ENCODE peak calls at places on chromosomes 3 and 15, in nine cellular contexts. One of them, this sample, is unnamed.

GRCh38 chr15:71785996-71786395 is 24.4 kb upstream of the NR2E3 start:
- DNase-seq in stomach: no peak
- DNase-seq in sigmoid colon: no peak
- DNase-seq in H1: no peak
- DNase-seq in SK-N-MC: no peak
- DNase-seq in GM23338: no peak
- DNase-seq in spleen: no peak
- DNase-seq in prostate gland: no peak
- DNase-seq in K562: no peak
- DNase-seq in this sample: no peak

GRCh38 chr3:113623324-113623723 is 73.1 kb downstream of the USF3 start:
- DNase-seq in stomach: no peak
- DNase-seq in sigmoid colon: no peak
- DNase-seq in K562: no peak
- DNase-seq in SK-N-MC: no peak
- DNase-seq in prostate gland: no peak
- DNase-seq in GM23338: peak; percentile 81
- DNase-seq in spleen: no peak
- DNase-seq in H1: peak; percentile 29
- DNase-seq in this sample: no peak

GRCh38 chr15:32844118-32844711 is 126.4 kb downstream of the GREM1 start:
- DNase-seq in sigmoid colon: no peak
- DNase-seq in prostate gland: no peak
- DNase-seq in K562: peak; percentile 27
- DNase-seq in SK-N-MC: no peak
- DNase-seq in H1: no peak
- DNase-seq in stomach: no peak
- DNase-seq in spleen: no peak
- DNase-seq in GM23338: peak; percentile 60
- DNase-seq in this sample: no peak

GRCh38 chr3:23665741-23666140 is 140.0 kb upstream of the UBE2E1 start:
- DNase-seq in spleen: no peak
- DNase-seq in K562: no peak
- DNase-seq in prostate gland: no peak
- DNase-seq in sigmoid colon: no peak
- DNase-seq in SK-N-MC: no peak
- DNase-seq in H1: no peak
- DNase-seq in GM23338: no peak
- DNase-seq in stomach: no peak
- DNase-seq in this sample: no peak

GRCh38 chr3:123909785-123910184 is 25.7 kb upstream of the MYLK start:
- DNase-seq in sigmoid colon: no peak
- DNase-seq in stomach: no peak
- DNase-seq in prostate gland: no peak
- DNase-seq in H1: no peak
- DNase-seq in spleen: no peak
- DNase-seq in K562: no peak
- DNase-seq in SK-N-MC: no peak
- DNase-seq in GM23338: no peak
- DNase-seq in this sample: no peak

GRCh38 chr15:87752250-87752951 is 504.1 kb downstream of the NTRK3 start:
- DNase-seq in stomach: no peak
- DNase-seq in spleen: no peak
- DNase-seq in K562: no peak
- DNase-seq in SK-N-MC: peak; percentile 97
- DNase-seq in sigmoid colon: no peak
- DNase-seq in H1: no peak
- DNase-seq in prostate gland: no peak
- DNase-seq in GM23338: no peak
- DNase-seq in this sample: no peak

GRCh38 chr15:81825136-81825535 is 220.7 kb downstream of the MEX3B start:
- DNase-seq in H1: no peak
- DNase-seq in prostate gland: no peak
- DNase-seq in GM23338: no peak
- DNase-seq in sigmoid colon: no peak
- DNase-seq in stomach: no peak
- DNase-seq in K562: no peak
- DNase-seq in spleen: no peak
- DNase-seq in SK-N-MC: no peak
- DNase-seq in this sample: no peak

GRCh38 chr3:182947892-182948291 is 32.4 kb downstream of the DCUN1D1 start:
- DNase-seq in spleen: no peak
- DNase-seq in prostate gland: no peak
- DNase-seq in SK-N-MC: no peak
- DNase-seq in GM23338: peak; percentile 27
- DNase-seq in K562: peak; percentile 24
- DNase-seq in stomach: no peak
- DNase-seq in sigmoid colon: no peak
- DNase-seq in H1: no peak
- DNase-seq in this sample: no peak

DNA sequence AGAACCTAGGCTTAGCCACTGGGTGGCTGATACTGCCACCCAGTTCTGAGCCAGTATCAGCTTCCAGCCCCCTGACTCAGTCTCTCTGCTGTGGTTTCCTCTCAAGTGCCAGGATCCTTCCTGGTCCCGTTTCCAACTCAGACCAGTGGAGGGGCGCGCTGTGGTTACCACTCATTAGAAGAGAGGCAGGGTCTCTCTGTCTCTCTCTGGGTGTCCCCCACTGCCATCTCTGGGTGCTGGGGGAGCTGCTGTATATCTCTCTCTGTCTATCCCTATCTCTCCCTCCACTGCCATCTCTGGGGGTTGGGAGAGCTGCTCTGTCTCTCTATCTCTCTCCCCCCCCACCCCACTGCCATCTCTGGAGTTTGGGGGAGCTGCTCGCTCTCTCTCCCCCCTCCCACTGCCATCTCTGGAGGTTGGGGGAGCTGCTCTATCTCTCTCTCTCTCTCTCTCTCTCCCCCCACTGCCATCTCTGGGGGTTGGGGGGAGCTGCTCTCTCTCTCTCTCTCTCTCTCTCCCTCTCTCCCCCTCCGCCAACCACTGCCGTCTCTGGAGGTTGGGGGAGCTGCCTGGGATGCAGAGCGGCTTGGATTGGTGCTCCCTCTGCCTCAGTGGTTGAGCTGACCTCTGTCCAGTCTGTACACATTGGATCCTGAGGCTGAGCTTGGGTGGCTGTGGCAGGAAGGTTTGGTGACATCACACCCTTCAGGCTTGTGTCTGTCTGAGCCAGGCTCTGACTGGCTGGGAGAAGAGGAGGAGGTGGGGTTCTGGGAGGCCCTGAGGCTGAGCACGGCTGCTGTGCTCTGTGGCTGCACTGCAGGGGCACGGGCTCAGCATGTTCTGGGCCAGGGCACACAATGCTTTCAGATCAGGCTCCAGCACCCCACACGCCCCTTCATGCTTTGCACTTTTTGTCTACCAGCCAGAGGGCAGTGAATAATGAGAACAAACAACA is 98.9 kb downstream of the APBA2 start:
- DNase-seq in SK-N-MC: no peak
- DNase-seq in H1: no peak
- DNase-seq in sigmoid colon: no peak
- DNase-seq in K562: no peak
- DNase-seq in spleen: no peak
- DNase-seq in prostate gland: no peak
- DNase-seq in GM23338: no peak
- DNase-seq in stomach: no peak
- DNase-seq in this sample: peak; percentile 83
- TF ChIP-seq POLR2AphosphoS5 in SK-N-MC: no peak
- TF ChIP-seq POLR2AphosphoS5 in H1: no peak
- TF ChIP-seq POLR2AphosphoS5 in sigmoid colon: no peak
- TF ChIP-seq POLR2AphosphoS5 in K562: no peak
- TF ChIP-seq POLR2AphosphoS5 in spleen: no peak
- TF ChIP-seq POLR2AphosphoS5 in prostate gland: no peak
- TF ChIP-seq POLR2AphosphoS5 in GM23338: no peak
- TF ChIP-seq POLR2AphosphoS5 in stomach: no peak
- TF ChIP-seq POLR2AphosphoS5 in this sample: no peak

GRCh38 chr15:62069551-62069950 is 2.8 kb downstream of the C2CD4A start:
- DNase-seq in GM23338: no peak
- DNase-seq in sigmoid colon: no peak
- DNase-seq in prostate gland: no peak
- DNase-seq in stomach: no peak
- DNase-seq in SK-N-MC: no peak
- DNase-seq in H1: no peak
- DNase-seq in K562: no peak
- DNase-seq in spleen: no peak
- DNase-seq in this sample: no peak

GRCh38 chr15:62067448-62068044 is 769 bp downstream of the C2CD4A start:
- DNase-seq in H1: no peak
- DNase-seq in spleen: peak; percentile 82
- DNase-seq in stomach: peak; percentile 37
- DNase-seq in prostate gland: peak; percentile 12
- DNase-seq in K562: no peak
- DNase-seq in GM23338: peak; percentile 64
- DNase-seq in sigmoid colon: peak; percentile 67
- DNase-seq in SK-N-MC: no peak
- DNase-seq in this sample: no peak

GRCh38 chr15:62068071-62068786 is 1.5 kb downstream of the C2CD4A start:
- DNase-seq in sigmoid colon: peak; percentile 66
- DNase-seq in H1: no peak
- DNase-seq in stomach: peak; percentile 58
- DNase-seq in SK-N-MC: no peak
- DNase-seq in GM23338: peak; percentile 68
- DNase-seq in spleen: peak; percentile 89
- DNase-seq in K562: peak; percentile 15
- DNase-seq in prostate gland: peak; percentile 14
- DNase-seq in this sample: no peak

GRCh38 chr15:62068787-62069170 is 2.0 kb downstream of the C2CD4A start:
- DNase-seq in K562: no peak
- DNase-seq in H1: no peak
- DNase-seq in sigmoid colon: no peak
- DNase-seq in GM23338: no peak
- DNase-seq in prostate gland: no peak
- DNase-seq in stomach: no peak
- DNase-seq in spleen: no peak
- DNase-seq in SK-N-MC: no peak
- DNase-seq in this sample: no peak

DNA sequence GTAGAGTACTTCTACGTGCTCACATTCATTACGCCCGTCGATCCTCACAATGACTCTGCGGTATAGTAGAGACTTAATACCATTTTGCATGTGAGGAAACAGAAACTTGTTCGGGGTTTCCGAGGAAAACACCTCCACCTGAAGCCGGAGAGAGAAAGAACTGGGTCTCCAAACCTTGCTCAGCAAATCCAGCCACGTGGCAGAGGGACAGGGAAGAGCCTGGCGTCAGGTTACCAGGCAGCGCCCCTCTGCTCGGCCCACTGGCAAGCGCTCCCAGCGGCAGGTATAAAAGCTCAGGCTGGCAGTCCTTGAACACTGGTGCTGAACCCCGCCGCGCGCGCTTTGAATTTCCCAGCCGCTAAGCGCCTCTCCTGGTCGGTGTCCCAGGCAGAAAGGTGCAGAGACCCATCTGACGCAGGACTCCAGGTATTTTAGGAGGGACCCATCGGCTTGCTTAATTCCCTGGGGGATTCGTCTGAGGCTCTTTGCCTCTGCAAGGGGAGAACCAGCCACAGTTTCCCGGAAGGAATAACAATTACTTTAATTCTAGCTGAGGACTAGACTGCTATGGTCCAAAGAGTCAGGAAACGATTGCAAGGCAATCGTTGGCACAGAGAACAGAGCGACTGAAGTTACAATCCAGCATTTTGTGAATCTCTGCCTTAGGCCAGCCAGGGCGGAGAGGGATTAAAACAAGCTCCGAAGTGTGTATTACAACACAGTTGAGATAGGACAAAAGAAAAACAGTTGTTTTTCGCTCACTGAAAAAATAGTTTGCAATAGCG is at the start of gene C2CD4A:
- DNase-seq in stomach: peak; percentile 90
- DNase-seq in SK-N-MC: no peak
- DNase-seq in H1: peak; percentile 67
- DNase-seq in sigmoid colon: peak; percentile 79
- DNase-seq in GM23338: peak; percentile 97
- DNase-seq in K562: no peak
- DNase-seq in prostate gland: peak; percentile 88
- DNase-seq in spleen: peak; percentile 89
- DNase-seq in this sample: no peak
- TF ChIP-seq POLR2AphosphoS5 in stomach: peak; percentile 72
- TF ChIP-seq POLR2AphosphoS5 in SK-N-MC: no peak
- TF ChIP-seq POLR2AphosphoS5 in H1: no peak
- TF ChIP-seq POLR2AphosphoS5 in sigmoid colon: no peak
- TF ChIP-seq POLR2AphosphoS5 in GM23338: peak; percentile 17
- TF ChIP-seq POLR2AphosphoS5 in K562: no peak
- TF ChIP-seq POLR2AphosphoS5 in prostate gland: peak; percentile 83
- TF ChIP-seq POLR2AphosphoS5 in spleen: peak; percentile 19
- TF ChIP-seq POLR2AphosphoS5 in this sample: no peak

GRCh38 chr15:69319384-69320375 is 21.0 kb downstream of the PAQR5 start:
- DNase-seq in sigmoid colon: no peak
- DNase-seq in SK-N-MC: no peak
- DNase-seq in GM23338: no peak
- DNase-seq in stomach: no peak
- DNase-seq in spleen: no peak
- DNase-seq in H1: no peak
- DNase-seq in prostate gland: no peak
- DNase-seq in K562: no peak
- DNase-seq in this sample: no peak

GRCh38 chr15:69321041-69321554 is 22.4 kb downstream of the PAQR5 start:
- DNase-seq in spleen: no peak
- DNase-seq in prostate gland: no peak
- DNase-seq in K562: no peak
- DNase-seq in sigmoid colon: no peak
- DNase-seq in stomach: no peak
- DNase-seq in H1: no peak
- DNase-seq in GM23338: no peak
- DNase-seq in SK-N-MC: peak; percentile 98
- DNase-seq in this sample: no peak

GRCh38 chr15:69325456-69325971 is 26.8 kb downstream of the PAQR5 start:
- DNase-seq in sigmoid colon: no peak
- DNase-seq in spleen: no peak
- DNase-seq in SK-N-MC: no peak
- DNase-seq in stomach: no peak
- DNase-seq in K562: no peak
- DNase-seq in H1: no peak
- DNase-seq in prostate gland: no peak
- DNase-seq in GM23338: no peak
- DNase-seq in this sample: no peak

GRCh38 chr15:69324565-69324964 is 25.9 kb downstream of the PAQR5 start:
- DNase-seq in spleen: no peak
- DNase-seq in K562: no peak
- DNase-seq in prostate gland: no peak
- DNase-seq in stomach: no peak
- DNase-seq in SK-N-MC: no peak
- DNase-seq in GM23338: no peak
- DNase-seq in H1: no peak
- DNase-seq in sigmoid colon: no peak
- DNase-seq in this sample: no peak

DNA sequence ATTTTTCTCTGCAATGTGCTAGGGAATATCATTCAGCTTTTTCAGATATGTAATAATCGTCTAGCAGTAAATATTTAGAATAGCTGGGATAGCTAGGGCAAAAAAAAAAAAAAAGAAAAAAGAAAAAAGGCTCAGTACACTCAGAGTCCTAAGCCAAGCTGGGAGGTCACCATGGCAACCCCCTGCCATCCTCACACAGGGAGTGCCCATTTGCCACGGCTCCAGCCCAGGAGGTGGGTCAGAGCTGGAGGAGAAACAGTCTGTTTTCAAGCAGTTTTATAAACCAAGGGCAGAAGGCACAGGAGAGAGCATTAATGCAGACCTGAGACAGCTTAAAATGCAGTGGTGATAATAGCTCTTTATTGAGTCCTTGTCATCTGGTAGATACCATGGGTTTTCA is 25.3 kb downstream of the PAQR5 start:
- DNase-seq in prostate gland: no peak
- DNase-seq in GM23338: no peak
- DNase-seq in sigmoid colon: no peak
- DNase-seq in spleen: no peak
- DNase-seq in SK-N-MC: no peak
- DNase-seq in stomach: no peak
- DNase-seq in H1: no peak
- DNase-seq in K562: no peak
- DNase-seq in this sample: no peak
- TF ChIP-seq POLR2AphosphoS5 in prostate gland: no peak
- TF ChIP-seq POLR2AphosphoS5 in GM23338: no peak
- TF ChIP-seq POLR2AphosphoS5 in sigmoid colon: no peak
- TF ChIP-seq POLR2AphosphoS5 in spleen: no peak
- TF ChIP-seq POLR2AphosphoS5 in SK-N-MC: no peak
- TF ChIP-seq POLR2AphosphoS5 in stomach: no peak
- TF ChIP-seq POLR2AphosphoS5 in H1: no peak
- TF ChIP-seq POLR2AphosphoS5 in K562: no peak
- TF ChIP-seq POLR2AphosphoS5 in this sample: no peak

GRCh38 chr3:37309945-37310665 is 135.7 kb upstream of the LRRFIP2 start:
- DNase-seq in H1: no peak
- DNase-seq in GM23338: no peak
- DNase-seq in stomach: no peak
- DNase-seq in K562: no peak
- DNase-seq in prostate gland: no peak
- DNase-seq in spleen: no peak
- DNase-seq in sigmoid colon: no peak
- DNase-seq in SK-N-MC: no peak
- DNase-seq in this sample: no peak
- TF ChIP-seq POLR2AphosphoS5 in H1: no peak
- TF ChIP-seq POLR2AphosphoS5 in GM23338: no peak
- TF ChIP-seq POLR2AphosphoS5 in stomach: no peak
- TF ChIP-seq POLR2AphosphoS5 in K562: no peak
- TF ChIP-seq POLR2AphosphoS5 in prostate gland: no peak
- TF ChIP-seq POLR2AphosphoS5 in spleen: no peak
- TF ChIP-seq POLR2AphosphoS5 in sigmoid colon: no peak
- TF ChIP-seq POLR2AphosphoS5 in SK-N-MC: no peak
- TF ChIP-seq POLR2AphosphoS5 in this sample: no peak